ENCODE peak calls at places on chromosomes 3 and 15, in ten cellular contexts. Q, B, T, O, D, X, F, E, M and Y are unnamed samples.

GRCh38 chr3:130783629-130784028 is 37.0 kb upstream of the PIK3R4 start:
- DNase-seq in Q (no peak), B (no peak), T (no peak), O (peak), D (no peak), X (peak), F (no peak), E (peak), M (peak), Y (no peak)

GRCh38 chr15:34987182-34987488 is 952 bp downstream of the ZNF770 start:
- DNase-seq in Q (no peak), B (no peak), T (no peak), O (no peak), D (no peak), X (no peak), F (no peak), E (no peak), M (no peak), Y (no peak)

GRCh38 chr3:48435774-48436476 is 4.0 kb downstream of the CCDC51 start:
- DNase-seq in Q (peak), B (peak), T (no peak), O (peak), D (peak), X (peak), F (peak), E (peak), M (peak), Y (peak)

GRCh38 chr3:188008582-188009213 is 145.3 kb upstream of the LPP start:
- DNase-seq in Q (no peak), B (no peak), T (no peak), O (no peak), D (no peak), X (no peak), F (no peak), E (no peak), M (no peak), Y (no peak)

GRCh38 chr3:113441051-113441770 is at the start of gene CFAP44:
- DNase-seq in Q (peak), B (peak), T (peak), O (peak), D (peak), X (no peak), F (no peak), E (no peak), M (peak), Y (peak)

GRCh38 chr3:192514081-192514753 is 213.1 kb downstream of the FGF12 start:
- DNase-seq in Q (no peak), B (no peak), T (no peak), O (peak), D (no peak), X (peak), F (no peak), E (peak), M (peak), Y (no peak)

GRCh38 chr3:159938712-159939111 is 49.9 kb upstream of the IL12A start:
- DNase-seq in Q (no peak), B (no peak), T (no peak), O (no peak), D (no peak), X (no peak), F (no peak), E (no peak), M (peak), Y (no peak)

GRCh38 chr15:51887887-51888592 is 58.6 kb downstream of the TMOD3 start:
- DNase-seq in Q (no peak), B (no peak), T (no peak), O (no peak), D (no peak), X (no peak), F (no peak), E (no peak), M (no peak), Y (no peak)

GRCh38 chr15:51205050-51205707 is 110.5 kb upstream of the TNFAIP8L3 start:
- DNase-seq in Q (no peak), B (peak), T (no peak), O (no peak), D (no peak), X (no peak), F (no peak), E (no peak), M (no peak), Y (no peak)

GRCh38 chr3:138609898-138610266 is 1.3 kb downstream of the FAIM start:
- DNase-seq in Q (no peak), B (no peak), T (no peak), O (no peak), D (no peak), X (no peak), F (no peak), E (no peak), M (no peak), Y (no peak)

GRCh38 chr3:105367063-105367405 is 325 bp downstream of the ALCAM start:
- DNase-seq in Q (peak), B (peak), T (peak), O (no peak), D (peak), X (no peak), F (no peak), E (peak), M (no peak), Y (peak)

GRCh38 chr3:112930771-112931170 is 44.1 kb downstream of the CD200R1 start:
- DNase-seq in Q (no peak), B (no peak), T (no peak), O (no peak), D (no peak), X (no peak), F (no peak), E (no peak), M (no peak), Y (no peak)

GRCh38 chr3:145557405-145557804 is 603.6 kb downstream of the PLOD2 start:
- DNase-seq in Q (no peak), B (no peak), T (no peak), O (peak), D (no peak), X (no peak), F (no peak), E (no peak), M (peak), Y (no peak)